ENCODE peak calls at places on chromosomes 6 and 20, in five cellular contexts. W, V, M, K and F are unnamed samples.

GRCh38 chr20:5667703-5668528 is 82.3 kb upstream of the SHLD1 start:
- DNase-seq in W (no peak), V (no peak), M (no peak), K (no peak), F (no peak)

GRCh38 chr6:30238178-30238795 is 25.1 kb upstream of the TRIM26 start:
- DNase-seq in W (no peak), V (no peak), M (no peak), K (no peak), F (no peak)

GRCh38 chr6:159692303-159693127 is 526 bp downstream of the SOD2 start:
- DNase-seq in W (peak), V (peak), M (no peak), K (peak), F (peak)

GRCh38 chr20:57388953-57389694 is 2.1 kb upstream of the RBM38 start:
- DNase-seq in W (peak), V (peak), M (peak), K (no peak), F (peak)

GRCh38 chr6:45830441-45831139 is 185.1 kb downstream of the CLIC5 start:
- DNase-seq in W (no peak), V (no peak), M (no peak), K (no peak), F (peak)

GRCh38 chr6:28824793-28825731 is 98.7 kb downstream of the TRIM27 start:
- DNase-seq in W (no peak), V (no peak), M (no peak), K (no peak), F (no peak)

GRCh38 chr6:27674882-27675281 is 202.0 kb upstream of the ZNF184 start:
- DNase-seq in W (no peak), V (no peak), M (no peak), K (no peak), F (no peak)

GRCh38 chr6:48766349-48766748 is 655.4 kb upstream of the PTCHD4 start:
- DNase-seq in W (no peak), V (no peak), M (no peak), K (no peak), F (no peak)

GRCh38 chr20:13142143-13142542 is 78.9 kb upstream of the ISM1 start:
- DNase-seq in W (no peak), V (no peak), M (no peak), K (no peak), F (no peak)

GRCh38 chr6:127914240-127914639 is 13.4 kb upstream of the THEMIS start:
- DNase-seq in W (no peak), V (no peak), M (no peak), K (no peak), F (no peak)

GRCh38 chr20:63957004-63957689 is 931 bp upstream of the UCKL1 start:
- DNase-seq in W (peak), V (peak), M (no peak), K (no peak), F (peak)

GRCh38 chr6:149405823-149406765 is 6.0 kb downstream of the SUMO4 start:
- DNase-seq in W (no peak), V (no peak), M (no peak), K (no peak), F (no peak)

GRCh38 chr20:63483834-63484233 is 11.4 kb upstream of the KCNQ2 start:
- DNase-seq in W (no peak), V (no peak), M (no peak), K (no peak), F (no peak)

GRCh38 chr6:31568537-31568961 is 3.5 kb upstream of the LTA start:
- DNase-seq in W (no peak), V (no peak), M (no peak), K (peak), F (peak)

GRCh38 chr20:16533493-16533892 is 39.8 kb downstream of the KIF16B start:
- DNase-seq in W (no peak), V (no peak), M (no peak), K (no peak), F (no peak)

GRCh38 chr6:129434091-129434490 is 275.9 kb downstream of the ARHGAP18 start:
- DNase-seq in W (no peak), V (no peak), M (no peak), K (no peak), F (no peak)